ENCODE peak calls at places on chromosomes 4 and X, in ten cellular contexts. E is IMR-90, W is stomach, I is NB4, H is cardiac muscle cell, X is fibroblast of lung, M is pancreas, A is body of pancreas, L is left ventricle myocardium inferior, P is HepG2. O is an unnamed sample.

GRCh38 chr4:125741825-125742452 is 427.2 kb downstream of the FAT4 start:
- DNase-seq in E (peak), W (no peak), I (peak), H (peak), X (peak), M (no peak), A (no peak), L (no peak), P (peak), O (no peak)

GRCh38 chr4:141339966-141340365 is 119.3 kb downstream of the ZNF330 start:
- DNase-seq in E (peak), W (no peak), I (no peak), H (no peak), X (peak), M (no peak), A (no peak), L (no peak), P (no peak), O (no peak)

GRCh38 chr4:127997534-127998388 is 32.6 kb downstream of the ABHD18 start:
- DNase-seq in E (peak), W (no peak), I (peak), H (peak), X (peak), M (no peak), A (peak), L (no peak), P (no peak), O (no peak)

GRCh38 chr4:93199492-93199891 is 629.1 kb upstream of the ATOH1 start:
- DNase-seq in E (peak), W (no peak), I (peak), H (peak), X (peak), M (no peak), A (no peak), L (no peak), P (peak), O (no peak)

GRCh38 chr4:17447056-17447455 is 64.8 kb downstream of the QDPR start:
- DNase-seq in E (peak), W (no peak), I (no peak), H (no peak), X (peak), M (no peak), A (no peak), L (no peak), P (no peak), O (no peak)

GRCh38 chr4:172725581-172725980 is 443.0 kb upstream of the GALNT7 start:
- DNase-seq in E (peak), W (no peak), I (no peak), H (no peak), X (peak), M (no peak), A (no peak), L (no peak), P (peak), O (no peak)

GRCh38 chrX:66756717-66757116 is 117.8 kb upstream of the EDA2R start:
- DNase-seq in E (no peak), W (no peak), I (no peak), H (no peak), X (no peak), M (no peak), A (no peak), L (no peak), P (no peak), O (no peak)

GRCh38 chr4:29948451-29948850 is 771.7 kb upstream of the PCDH7 start:
- DNase-seq in E (no peak), W (no peak), I (no peak), H (no peak), X (no peak), M (no peak), A (no peak), L (no peak), P (no peak), O (no peak)

GRCh38 chr4:169485791-169486742 is 126.3 kb downstream of the NEK1 start:
- DNase-seq in E (peak), W (no peak), I (peak), H (peak), X (peak), M (peak), A (peak), L (no peak), P (peak), O (no peak)

GRCh38 chr4:109729563-109730293 is at the start of gene PLA2G12A:
- DNase-seq in E (peak), W (peak), I (peak), H (peak), X (peak), M (peak), A (peak), L (peak), P (peak), O (peak)

GRCh38 chrX:68299923-68300322 is 133.4 kb downstream of the OPHN1 start:
- DNase-seq in E (peak), W (no peak), I (no peak), H (no peak), X (no peak), M (no peak), A (no peak), L (no peak), P (no peak), O (no peak)

GRCh38 chr4:93659629-93660028 is 168.9 kb upstream of the ATOH1 start:
- DNase-seq in E (peak), W (no peak), I (no peak), H (no peak), X (no peak), M (no peak), A (no peak), L (no peak), P (no peak), O (no peak)

GRCh38 chrX:108584617-108585211 is 145.1 kb downstream of the COL4A5 start:
- DNase-seq in E (no peak), W (no peak), I (peak), H (peak), X (no peak), M (no peak), A (peak), L (no peak), P (no peak), O (no peak)

GRCh38 chr4:99811850-99812249 is 4.8 kb upstream of the DAPP1 start:
- DNase-seq in E (peak), W (no peak), I (peak), H (peak), X (peak), M (peak), A (peak), L (no peak), P (peak), O (no peak)

GRCh38 chr4:41145571-41146078 is 68.7 kb downstream of the APBB2 start:
- DNase-seq in E (peak), W (no peak), I (no peak), H (peak), X (peak), M (no peak), A (no peak), L (no peak), P (peak), O (no peak)

GRCh38 chr4:91840359-91840758 is 463.4 kb upstream of the GRID2 start:
- DNase-seq in E (no peak), W (no peak), I (no peak), H (no peak), X (no peak), M (no peak), A (no peak), L (no peak), P (peak), O (no peak)

GRCh38 chr4:8409271-8410065 is 31.1 kb downstream of the ACOX3 start:
- DNase-seq in E (no peak), W (peak), I (peak), H (peak), X (no peak), M (peak), A (no peak), L (peak), P (no peak), O (no peak)

GRCh38 chrX:74788545-74789086 is 136.6 kb downstream of the NEXMIF start:
- DNase-seq in E (no peak), W (no peak), I (no peak), H (no peak), X (no peak), M (no peak), A (no peak), L (no peak), P (no peak), O (no peak)

GRCh38 chr4:146255874-146256273 is 41.5 kb downstream of the REELD1 start:
- DNase-seq in E (peak), W (no peak), I (no peak), H (peak), X (peak), M (no peak), A (no peak), L (no peak), P (peak), O (no peak)

GRCh38 chr4:99847362-99847976 is 30.8 kb downstream of the DAPP1 start:
- DNase-seq in E (no peak), W (no peak), I (peak), H (no peak), X (no peak), M (no peak), A (no peak), L (no peak), P (no peak), O (no peak)

GRCh38 chrX:138710866-138711331 is 618 bp downstream of the FGF13 start:
- DNase-seq in E (no peak), W (no peak), I (no peak), H (no peak), X (peak), M (no peak), A (peak), L (peak), P (no peak), O (peak)

GRCh38 chr4:110275871-110276270 is 77.5 kb upstream of the ELOVL6 start:
- DNase-seq in E (peak), W (no peak), I (no peak), H (peak), X (peak), M (no peak), A (no peak), L (no peak), P (no peak), O (no peak)

GRCh38 chrX:19647731-19648588 is 132.7 kb upstream of the MAP3K15 start:
- DNase-seq in E (peak), W (no peak), I (peak), H (no peak), X (peak), M (no peak), A (no peak), L (no peak), P (no peak), O (no peak)

GRCh38 chr4:39620551-39620950 is 18.1 kb downstream of the SMIM14 start:
- DNase-seq in E (peak), W (no peak), I (no peak), H (peak), X (peak), M (no peak), A (no peak), L (no peak), P (no peak), O (no peak)

GRCh38 chr4:3254302-3255131 is 5.6 kb downstream of the MSANTD1 start:
- DNase-seq in E (no peak), W (no peak), I (no peak), H (no peak), X (no peak), M (no peak), A (no peak), L (peak), P (no peak), O (peak)

GRCh38 chr4:3256230-3257124 is 7.5 kb downstream of the MSANTD1 start:
- DNase-seq in E (no peak), W (peak), I (no peak), H (no peak), X (no peak), M (no peak), A (no peak), L (no peak), P (no peak), O (no peak)

GRCh38 chr4:3253808-3254207 is 4.8 kb downstream of the MSANTD1 start:
- DNase-seq in E (no peak), W (no peak), I (no peak), H (no peak), X (no peak), M (no peak), A (no peak), L (peak), P (no peak), O (peak)

GRCh38 chr4:3257125-3257690 is 8.2 kb downstream of the MSANTD1 start:
- DNase-seq in E (no peak), W (peak), I (no peak), H (no peak), X (no peak), M (no peak), A (peak), L (no peak), P (no peak), O (peak)

GRCh38 chr4:3255611-3256186 is 6.7 kb downstream of the MSANTD1 start:
- DNase-seq in E (no peak), W (no peak), I (no peak), H (no peak), X (no peak), M (peak), A (no peak), L (peak), P (no peak), O (peak)
- H3K4me3 ChIP-seq in E (no peak), W (no peak), I (no peak), H (no peak), X (no peak), M (no peak), A (no peak), L (no peak), P (no peak), O (no peak)

GRCh38 chr4:76781698-76782595 is 116.0 kb downstream of the SOWAHB start:
- DNase-seq in E (peak), W (no peak), I (peak), H (peak), X (peak), M (no peak), A (no peak), L (no peak), P (peak), O (no peak)

GRCh38 chr4:76782837-76783236 is 115.1 kb downstream of the SOWAHB start:
- DNase-seq in E (peak), W (no peak), I (no peak), H (peak), X (peak), M (no peak), A (no peak), L (no peak), P (no peak), O (no peak)

GRCh38 chr4:76783836-76784235 is 114.1 kb downstream of the SOWAHB start:
- DNase-seq in E (no peak), W (no peak), I (no peak), H (no peak), X (peak), M (no peak), A (no peak), L (no peak), P (no peak), O (no peak)

GRCh38 chr4:76780781-76781697 is 116.9 kb downstream of the SOWAHB start:
- DNase-seq in E (no peak), W (no peak), I (no peak), H (no peak), X (no peak), M (no peak), A (no peak), L (no peak), P (no peak), O (no peak)

GRCh38 chr4:76784237-76784636 is 113.7 kb downstream of the SOWAHB start:
- DNase-seq in E (no peak), W (no peak), I (peak), H (no peak), X (no peak), M (no peak), A (no peak), L (no peak), P (no peak), O (no peak)
- TF ChIP-seq CTCF in E (peak), W (no peak), I (peak), H (no peak), X (peak), M (no peak), A (no peak), L (peak), P (peak), O (no peak)

GRCh38 chr4:88320780-88321373 is 36.5 kb upstream of the PPM1K start:
- DNase-seq in E (no peak), W (peak), I (peak), H (peak), X (peak), M (peak), A (no peak), L (peak), P (no peak), O (no peak)
- H3K4me3 ChIP-seq in E (peak), W (no peak), I (peak), H (no peak), X (no peak), M (no peak), A (no peak), L (no peak), P (no peak), O (no peak)

GRCh38 chrX:56216332-56216731 is 15.8 kb upstream of the KLF8 start:
- DNase-seq in E (no peak), W (no peak), I (no peak), H (no peak), X (no peak), M (no peak), A (no peak), L (no peak), P (no peak), O (no peak)

GRCh38 chrX:56222473-56223000 is 9.6 kb upstream of the KLF8 start:
- DNase-seq in E (no peak), W (no peak), I (no peak), H (no peak), X (no peak), M (no peak), A (no peak), L (no peak), P (no peak), O (no peak)

GRCh38 chrX:56221101-56221500 is 11.1 kb upstream of the KLF8 start:
- DNase-seq in E (no peak), W (no peak), I (no peak), H (no peak), X (no peak), M (no peak), A (no peak), L (no peak), P (no peak), O (no peak)

DNA sequence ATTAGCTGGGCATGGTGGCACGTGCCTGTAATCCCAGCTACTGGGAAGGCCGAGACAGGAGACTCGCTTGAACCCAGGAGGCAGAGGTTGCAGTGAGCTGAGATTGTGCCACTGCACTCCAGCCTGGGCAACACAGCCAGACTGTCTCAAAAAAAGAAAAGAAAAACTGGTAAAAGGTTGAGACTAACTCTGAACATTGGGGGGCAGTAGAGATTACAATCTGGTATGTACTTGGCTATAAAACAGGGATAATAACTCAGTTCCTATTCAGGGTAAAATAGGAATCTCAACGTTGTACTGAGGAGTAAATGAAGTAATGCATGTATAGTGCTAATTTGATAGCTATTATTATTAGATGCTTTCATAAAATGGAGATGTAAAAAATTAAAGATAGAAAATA is 12.5 kb upstream of the KLF8 start:
- DNase-seq in E (no peak), W (no peak), I (peak), H (peak), X (no peak), M (no peak), A (no peak), L (no peak), P (peak), O (no peak)
- TF ChIP-seq CTCF in E (no peak), W (no peak), I (no peak), H (no peak), X (no peak), M (no peak), A (no peak), L (peak), P (peak), O (peak)

GRCh38 chr4:183876268-183876934 is 28.7 kb upstream of the STOX2 start:
- DNase-seq in E (peak), W (peak), I (no peak), H (peak), X (peak), M (peak), A (peak), L (peak), P (no peak), O (peak)
- H3K4me3 ChIP-seq in E (peak), W (peak), I (no peak), H (no peak), X (peak), M (peak), A (no peak), L (peak), P (no peak), O (peak)

O was measured in psoas muscle.